ENCODE peak calls at places on chromosomes 4 and X, in nine cellular contexts. W, C, Z, Q, E, H, O, M and I are unnamed samples. For H3K4me1, the result is how much of the 10 kb centered on the place peaks cover.

GRCh38 chrX:141903400-141904155 is at the start of gene MAGEC1:
- DNase-seq in W (no peak), C (no peak), Z (no peak), Q (peak), E (no peak), H (no peak), O (no peak), M (no peak), I (no peak)

GRCh38 chrX:40550069-40550468 is 30.7 kb upstream of the ATP6AP2 start:
- DNase-seq in W (no peak), C (no peak), Z (no peak), Q (peak), E (no peak), H (no peak), O (no peak), M (no peak), I (no peak)

GRCh38 chr4:11741190-11741652 is 312.5 kb upstream of the HS3ST1 start:
- DNase-seq in W (no peak), C (peak), Z (peak), Q (no peak), E (no peak), H (no peak), O (no peak), M (peak), I (no peak)

GRCh38 chr4:79290376-79290775 is 35.5 kb downstream of the NAA11 start:
- DNase-seq in W (no peak), C (no peak), Z (no peak), Q (no peak), E (no peak), H (no peak), O (no peak), M (no peak), I (peak)

GRCh38 chr4:80507507-80507906 is 172.0 kb downstream of the CFAP299 start:
- DNase-seq in W (no peak), C (no peak), Z (no peak), Q (no peak), E (no peak), H (no peak), O (no peak), M (no peak), I (no peak)

GRCh38 chr4:152166567-152166966 is 369.3 kb downstream of the FBXW7 start:
- DNase-seq in W (no peak), C (peak), Z (no peak), Q (no peak), E (no peak), H (peak), O (no peak), M (peak), I (no peak)

GRCh38 chrX:137051978-137052640 is 18.3 kb upstream of the GPR101 start:
- DNase-seq in W (peak), C (peak), Z (peak), Q (peak), E (peak), H (peak), O (peak), M (peak), I (no peak)

GRCh38 chrX:26557691-26558321 is 341.8 kb downstream of the MAGEB5 start:
- DNase-seq in W (no peak), C (no peak), Z (no peak), Q (peak), E (no peak), H (no peak), O (no peak), M (no peak), I (no peak)

GRCh38 chrX:68758671-68759070 is 70.2 kb upstream of the EFNB1 start:
- DNase-seq in W (no peak), C (no peak), Z (no peak), Q (no peak), E (no peak), H (no peak), O (no peak), M (no peak), I (no peak)

GRCh38 chrX:40173662-40174593 is 76.2 kb upstream of the BCOR start:
- DNase-seq in W (peak), C (peak), Z (no peak), Q (no peak), E (peak), H (peak), O (peak), M (no peak), I (no peak)

GRCh38 chr4:107094332-107094731 is 58.2 kb upstream of the DKK2 start:
- DNase-seq in W (no peak), C (peak), Z (peak), Q (no peak), E (no peak), H (peak), O (no peak), M (peak), I (no peak)

GRCh38 chrX:103437147-103437873 is 61.0 kb downstream of the BEX3 start:
- DNase-seq in W (no peak), C (no peak), Z (no peak), Q (no peak), E (no peak), H (no peak), O (no peak), M (no peak), I (no peak)
- H3K4me3 ChIP-seq in W (no peak), C (no peak), Z (no peak), Q (no peak), E (no peak), H (no peak), O (no peak), M (no peak), I (no peak)

GRCh38 chr4:128528177-128528576 is 240.6 kb upstream of the PGRMC2 start:
- DNase-seq in W (no peak), C (no peak), Z (no peak), Q (no peak), E (no peak), H (no peak), O (no peak), M (no peak), I (no peak)

GRCh38 chr4:128525939-128526630 is 238.5 kb upstream of the PGRMC2 start:
- DNase-seq in W (no peak), C (no peak), Z (peak), Q (no peak), E (no peak), H (no peak), O (peak), M (peak), I (no peak)

GRCh38 chr4:128528793-128529553 is 241.4 kb upstream of the PGRMC2 start:
- DNase-seq in W (no peak), C (peak), Z (peak), Q (no peak), E (no peak), H (peak), O (no peak), M (peak), I (no peak)

GRCh38 chr4:128525387-128525786 is 237.8 kb upstream of the PGRMC2 start:
- DNase-seq in W (no peak), C (peak), Z (peak), Q (no peak), E (no peak), H (no peak), O (no peak), M (no peak), I (no peak)

GRCh38 chr4:128527356-128527755 is 239.7 kb upstream of the PGRMC2 start:
- DNase-seq in W (no peak), C (no peak), Z (peak), Q (no peak), E (no peak), H (no peak), O (no peak), M (no peak), I (no peak)
- H3K4me1 ChIP-seq in W (under half), C (under half), Z (under half), Q (under half), E (under half), H (under half), O (under half), M (under half), I (under half)

DNA sequence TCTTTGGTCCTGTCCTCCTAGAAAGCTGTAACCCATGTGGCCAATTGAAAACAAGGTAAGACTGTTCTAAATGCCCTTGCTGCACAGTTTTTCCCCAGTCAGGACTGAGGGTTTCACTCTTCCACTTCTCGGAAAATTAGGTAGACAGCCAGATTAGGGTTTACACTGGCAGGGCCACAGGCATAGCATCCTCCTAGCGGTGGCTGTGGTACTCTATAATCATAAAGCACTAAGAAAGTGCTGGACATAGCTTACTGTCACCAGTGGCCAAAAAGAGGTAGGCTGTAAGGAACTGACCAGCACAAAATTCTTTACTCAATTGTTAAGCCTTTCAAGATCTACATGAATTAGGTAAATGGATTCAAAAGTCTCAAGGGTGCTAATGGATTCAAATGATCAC is 11.6 kb upstream of the USP46 start:
- DNase-seq in W (no peak), C (no peak), Z (no peak), Q (no peak), E (no peak), H (no peak), O (no peak), M (no peak), I (no peak)
- TF ChIP-seq CTCF in W (no peak), C (no peak), Z (no peak), Q (no peak), E (peak), H (peak), O (no peak), M (peak), I (no peak)

GRCh38 chr4:164977243-164978164 is at the start of gene TRIM61:
- DNase-seq in W (no peak), C (no peak), Z (peak), Q (no peak), E (peak), H (no peak), O (no peak), M (peak), I (no peak)
- H3K4me3 ChIP-seq in W (peak), C (no peak), Z (peak), Q (peak), E (peak), H (no peak), O (no peak), M (peak), I (peak)

GRCh38 chrX:7789200-7789599 is 53.8 kb upstream of the VCX start:
- DNase-seq in W (no peak), C (no peak), Z (no peak), Q (no peak), E (no peak), H (no peak), O (no peak), M (no peak), I (no peak)
- H3K4me1 ChIP-seq in W (under half), C (under half), Z (under half), Q (under half), E (under half), H (under half), O (under half), M (under half), I (under half)

DNA sequence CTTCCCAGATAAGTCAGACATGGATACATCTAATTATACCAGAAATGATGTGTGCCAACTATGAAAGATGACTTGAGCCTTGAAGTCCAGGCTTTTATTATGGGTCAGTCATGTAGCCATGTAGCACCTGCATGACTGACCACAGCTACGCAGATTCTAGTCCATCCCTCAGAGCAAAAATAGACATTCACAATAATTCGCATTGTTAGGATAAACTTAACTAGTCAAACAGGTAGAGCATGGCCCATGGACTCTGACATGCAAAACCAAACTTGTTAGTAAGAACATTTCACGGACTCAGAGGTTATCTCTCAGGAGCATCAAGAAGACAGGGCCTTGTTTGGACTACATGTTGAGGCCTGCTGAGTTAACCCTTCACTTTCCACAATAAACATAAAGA is 132.6 kb downstream of the PWWP3B start:
- DNase-seq in W (no peak), C (no peak), Z (no peak), Q (no peak), E (no peak), H (no peak), O (no peak), M (no peak), I (no peak)
- TF ChIP-seq CTCF in W (no peak), C (no peak), Z (no peak), Q (no peak), E (no peak), H (no peak), O (no peak), M (no peak), I (no peak)

GRCh38 chr4:180456928-180457327 is 1786.3 kb upstream of the TENM3 start:
- DNase-seq in W (no peak), C (no peak), Z (no peak), Q (no peak), E (no peak), H (peak), O (no peak), M (no peak), I (no peak)
- H3K4me3 ChIP-seq in W (no peak), C (no peak), Z (no peak), Q (no peak), E (no peak), H (no peak), O (no peak), M (no peak), I (no peak)